ENCODE peak calls at places on chromosome 13, in five cellular contexts. I, M, G, Z and H are unnamed samples.

GRCh38 chr13:39051157-39051556 is 12.9 kb downstream of the NHLRC3 start:
- DNase-seq in I (peak), M (no peak), G (peak), Z (no peak), H (peak)

GRCh38 chr13:24742294-24742693 is 21.7 kb upstream of the RNF17 start:
- DNase-seq in I (no peak), M (no peak), G (no peak), Z (no peak), H (no peak)

GRCh38 chr13:108962652-108963051 is 333.2 kb downstream of the MYO16 start:
- DNase-seq in I (peak), M (no peak), G (no peak), Z (no peak), H (no peak)

GRCh38 chr13:100490692-100491091 is 97.9 kb downstream of the GGACT start:
- DNase-seq in I (no peak), M (no peak), G (no peak), Z (peak), H (no peak)

GRCh38 chr13:24150613-24151012 is 9.9 kb upstream of the SPATA13 start:
- DNase-seq in I (no peak), M (no peak), G (no peak), Z (no peak), H (no peak)

GRCh38 chr13:97948041-97948440 is 5.4 kb upstream of the IPO5 start:
- DNase-seq in I (peak), M (no peak), G (no peak), Z (no peak), H (no peak)

GRCh38 chr13:51488212-51488611 is 35.4 kb upstream of the INTS6 start:
- DNase-seq in I (no peak), M (no peak), G (no peak), Z (no peak), H (no peak)

GRCh38 chr13:21203132-21203531 is 26.7 kb downstream of the MRPL57 start:
- DNase-seq in I (peak), M (no peak), G (no peak), Z (no peak), H (peak)

GRCh38 chr13:101544979-101545378 is 92.5 kb downstream of the ITGBL1 start:
- DNase-seq in I (no peak), M (no peak), G (no peak), Z (no peak), H (no peak)

GRCh38 chr13:73519720-73520119 is 460.9 kb downstream of the KLF5 start:
- DNase-seq in I (no peak), M (no peak), G (no peak), Z (no peak), H (no peak)

GRCh38 chr13:99498304-99499161 is 2.7 kb upstream of the TM9SF2 start:
- DNase-seq in I (peak), M (peak), G (peak), Z (peak), H (peak)

GRCh38 chr13:74056829-74057564 is 77.2 kb downstream of the KLF12 start:
- DNase-seq in I (peak), M (peak), G (no peak), Z (no peak), H (no peak)